ENCODE peak calls at places on chromosomes 12 and 14, in eight cellular contexts. R, H, K, J, O, Z, B and G are unnamed samples.
A peak's percentile ranks its signal among the peaks of the same experiment; 100 is the strongest.

GRCh38 chr14:59130472-59130871 is 58.0 kb upstream of the DAAM1 start:
- DNase-seq in R (no peak), H (peak; percentile 17), K (peak; percentile 36), J (no peak), O (no peak), Z (no peak), B (no peak), G (no peak)

GRCh38 chr12:24042651-24043050 is 93.2 kb upstream of the SOX5 start:
- DNase-seq in R (no peak), H (no peak), K (no peak), J (no peak), O (no peak), Z (no peak), B (no peak), G (no peak)

GRCh38 chr12:123139926-123140674 is 10.8 kb downstream of the PITPNM2 start:
- DNase-seq in R (no peak), H (peak; percentile 11), K (peak; percentile 49), J (peak; percentile 73), O (peak; percentile 79), Z (no peak), B (no peak), G (peak; percentile 15)

GRCh38 chr12:79634957-79635471 is 55.8 kb downstream of the PAWR start:
- DNase-seq in R (no peak), H (peak; percentile 68), K (peak; percentile 67), J (no peak), O (peak; percentile 78), Z (no peak), B (no peak), G (no peak)

GRCh38 chr14:94383777-94384176 is 4.6 kb downstream of the SERPINA1 start:
- DNase-seq in R (no peak), H (no peak), K (no peak), J (no peak), O (no peak), Z (no peak), B (no peak), G (no peak)

GRCh38 chr12:13103391-13104033 is at the start of gene GSG1:
- DNase-seq in R (peak; percentile 24), H (no peak), K (no peak), J (no peak), O (peak; percentile 91), Z (no peak), B (no peak), G (peak; percentile 54)

GRCh38 chr12:19945559-19946485 is 422.5 kb upstream of the PDE3A start:
- DNase-seq in R (no peak), H (no peak), K (no peak), J (no peak), O (peak; percentile 66), Z (no peak), B (no peak), G (no peak)

GRCh38 chr14:66295386-66295785 is 190.8 kb upstream of the CCDC196 start:
- DNase-seq in R (no peak), H (no peak), K (no peak), J (no peak), O (no peak), Z (no peak), B (no peak), G (no peak)

GRCh38 chr14:105096206-105096875 is 31.1 kb upstream of the GPR132 start:
- DNase-seq in R (no peak), H (no peak), K (no peak), J (no peak), O (no peak), Z (no peak), B (no peak), G (no peak)
- TF ChIP-seq EZH2phosphoT487 in R (no peak), H (no peak), K (no peak), J (no peak), O (no peak), Z (no peak), B (no peak), G (no peak)

GRCh38 chr12:120115692-120116442 is 686 bp downstream of the RAB35 start:
- DNase-seq in R (peak; percentile 70), H (peak; percentile 69), K (no peak), J (peak; percentile 58), O (peak; percentile 81), Z (no peak), B (peak; percentile 41), G (peak; percentile 36)
- TF ChIP-seq EZH2phosphoT487 in R (no peak), H (no peak), K (no peak), J (no peak), O (no peak), Z (no peak), B (no peak), G (no peak)

GRCh38 chr14:68473050-68473449 is 319.8 kb downstream of the ZFP36L1 start:
- DNase-seq in R (peak; percentile 14), H (no peak), K (no peak), J (no peak), O (no peak), Z (no peak), B (no peak), G (no peak)

GRCh38 chr14:68471964-68472508 is 320.8 kb downstream of the ZFP36L1 start:
- DNase-seq in R (peak; percentile 31), H (peak; percentile 20), K (no peak), J (no peak), O (no peak), Z (no peak), B (no peak), G (no peak)

GRCh38 chr14:68474741-68475140 is 318.1 kb downstream of the ZFP36L1 start:
- DNase-seq in R (no peak), H (no peak), K (no peak), J (no peak), O (no peak), Z (no peak), B (no peak), G (peak; percentile 48)

GRCh38 chr14:68475802-68476201 is 317.1 kb downstream of the ZFP36L1 start:
- DNase-seq in R (no peak), H (no peak), K (no peak), J (no peak), O (no peak), Z (no peak), B (no peak), G (no peak)

DNA sequence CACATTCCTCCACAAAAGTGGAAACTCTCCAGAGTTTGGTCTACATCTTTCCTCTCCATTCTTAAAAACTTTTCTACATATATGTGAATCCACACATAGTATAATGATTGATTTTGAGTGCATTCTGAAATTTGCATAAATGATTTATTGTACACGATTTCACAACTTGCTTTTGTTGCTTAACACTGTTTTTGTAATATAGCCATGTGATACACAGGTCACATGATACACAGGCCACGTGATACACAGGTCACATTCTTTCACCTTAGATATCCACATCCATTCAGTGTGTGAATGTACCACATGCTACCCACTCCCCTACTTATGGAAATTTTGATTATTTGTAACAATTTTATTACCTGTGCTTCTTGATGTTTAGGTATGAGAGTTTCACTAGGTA is 319.1 kb downstream of the ZFP36L1 start:
- DNase-seq in R (peak; percentile 66), H (no peak), K (no peak), J (no peak), O (no peak), Z (no peak), B (no peak), G (no peak)
- TF ChIP-seq EZH2phosphoT487 in R (no peak), H (no peak), K (no peak), J (no peak), O (no peak), Z (no peak), B (no peak), G (no peak)

GRCh38 chr12:2169964-2170363 is 117.2 kb downstream of the CACNA1C start:
- DNase-seq in R (no peak), H (no peak), K (no peak), J (no peak), O (peak; percentile 78), Z (no peak), B (no peak), G (no peak)

GRCh38 chr12:2170376-2170775 is 117.6 kb downstream of the CACNA1C start:
- DNase-seq in R (no peak), H (no peak), K (no peak), J (no peak), O (peak; percentile 74), Z (no peak), B (no peak), G (no peak)

GRCh38 chr12:2169489-2169888 is 116.7 kb downstream of the CACNA1C start:
- DNase-seq in R (no peak), H (no peak), K (no peak), J (no peak), O (no peak), Z (no peak), B (no peak), G (no peak)

GRCh38 chr12:2172040-2172439 is 119.3 kb downstream of the CACNA1C start:
- DNase-seq in R (no peak), H (no peak), K (peak; percentile 72), J (no peak), O (no peak), Z (no peak), B (no peak), G (no peak)

DNA sequence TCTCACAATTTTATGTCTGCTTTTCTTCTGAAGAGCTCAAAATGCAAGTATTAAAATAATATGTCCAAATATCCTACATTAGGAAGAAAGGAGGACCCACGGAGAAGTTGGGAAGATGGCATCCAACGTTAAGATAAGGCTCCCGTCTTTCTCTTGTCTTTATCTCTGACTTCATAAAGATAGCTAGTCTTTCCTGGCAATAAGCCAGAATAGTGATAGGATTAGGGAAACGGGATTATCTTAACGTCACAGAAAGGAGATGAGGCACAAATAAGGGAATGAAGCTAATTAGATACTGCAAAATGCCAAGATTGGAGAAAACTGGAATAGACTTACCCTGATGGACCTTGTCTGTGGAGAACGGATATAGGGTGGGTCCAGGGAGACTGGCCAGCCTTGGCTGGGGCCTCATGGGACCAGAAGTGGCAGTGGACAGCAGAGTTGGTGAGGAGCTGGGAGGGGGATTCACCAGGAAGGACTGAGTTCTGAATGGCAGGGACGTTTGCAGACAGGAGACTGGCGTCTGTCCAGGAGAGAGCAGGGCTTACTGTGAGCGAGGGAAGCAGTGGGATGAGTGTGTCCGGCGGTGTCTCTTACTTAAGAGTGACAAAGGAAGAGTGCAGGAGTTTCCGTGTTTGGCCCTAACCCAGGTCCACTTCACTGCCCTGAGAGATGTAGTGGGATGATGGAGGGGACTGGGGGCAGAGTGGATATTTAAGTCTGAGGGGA is 119.9 kb downstream of the CACNA1C start:
- DNase-seq in R (no peak), H (no peak), K (no peak), J (no peak), O (no peak), Z (no peak), B (no peak), G (no peak)
- TF ChIP-seq EZH2phosphoT487 in R (no peak), H (no peak), K (no peak), J (no peak), O (no peak), Z (no peak), B (no peak), G (no peak)

GRCh38 chr12:3379079-3379478 is 111.9 kb upstream of the PRMT8 start:
- DNase-seq in R (no peak), H (no peak), K (no peak), J (no peak), O (no peak), Z (no peak), B (no peak), G (no peak)
- TF ChIP-seq EZH2phosphoT487 in R (no peak), H (no peak), K (no peak), J (no peak), O (no peak), Z (no peak), B (no peak), G (no peak)

GRCh38 chr12:87317302-87317701 is 711.9 kb downstream of the C12orf50 start:
- DNase-seq in R (no peak), H (no peak), K (no peak), J (no peak), O (no peak), Z (no peak), B (no peak), G (peak; percentile 66)
- TF ChIP-seq EZH2phosphoT487 in R (no peak), H (no peak), K (no peak), J (no peak), O (no peak), Z (no peak), B (no peak), G (no peak)